ENCODE peak calls at places on chromosomes 3 and 15, in four cellular contexts. One of them, this sample, is unnamed.

GRCh38 chr15:90679959-90680358 is 37.2 kb upstream of the BLM start:
- DNase-seq in IMR-90: no peak
- DNase-seq in H1: no peak
- DNase-seq in neuronal stem cell: no peak
- DNase-seq in this sample: no peak

GRCh38 chr15:27878841-27879240 is 220.3 kb downstream of the OCA2 start:
- DNase-seq in H1: no peak
- DNase-seq in IMR-90: no peak
- DNase-seq in neuronal stem cell: no peak
- DNase-seq in this sample: no peak

GRCh38 chr15:52349062-52349700 is 53.6 kb upstream of the MYO5C start:
- DNase-seq in H1: no peak
- DNase-seq in IMR-90: peak; percentile 37
- DNase-seq in neuronal stem cell: no peak
- DNase-seq in this sample: peak; percentile 27

GRCh38 chr3:82186017-82186416 is 424.6 kb upstream of the GBE1 start:
- DNase-seq in IMR-90: no peak
- DNase-seq in neuronal stem cell: no peak
- DNase-seq in H1: no peak
- DNase-seq in this sample: no peak

GRCh38 chr15:93974804-93975481 is 256.4 kb upstream of the MCTP2 start:
- DNase-seq in neuronal stem cell: peak; percentile 36
- DNase-seq in H1: no peak
- DNase-seq in IMR-90: peak; percentile 5
- DNase-seq in this sample: no peak

GRCh38 chr3:152617609-152618008 is 217.3 kb upstream of the P2RY1 start:
- DNase-seq in IMR-90: no peak
- DNase-seq in neuronal stem cell: no peak
- DNase-seq in H1: no peak
- DNase-seq in this sample: no peak

GRCh38 chr15:23616536-23616935 is 31.1 kb downstream of the MAGEL2 start:
- DNase-seq in IMR-90: no peak
- DNase-seq in neuronal stem cell: no peak
- DNase-seq in H1: no peak
- DNase-seq in this sample: no peak

GRCh38 chr3:11582123-11582968 is 61.4 kb downstream of the VGLL4 start:
- DNase-seq in IMR-90: peak; percentile 89
- DNase-seq in H1: peak; percentile 62
- DNase-seq in neuronal stem cell: no peak
- DNase-seq in this sample: peak; percentile 79

GRCh38 chr3:70890085-70890484 is 577.6 kb upstream of the MDFIC2 start:
- DNase-seq in neuronal stem cell: no peak
- DNase-seq in H1: no peak
- DNase-seq in IMR-90: no peak
- DNase-seq in this sample: no peak

GRCh38 chr3:28081533-28081947 is 159.9 kb upstream of the CMC1 start:
- DNase-seq in H1: no peak
- DNase-seq in neuronal stem cell: no peak
- DNase-seq in IMR-90: no peak
- DNase-seq in this sample: no peak

GRCh38 chr3:168117059-168117458 is 21.3 kb upstream of the GOLIM4 start:
- DNase-seq in neuronal stem cell: no peak
- DNase-seq in IMR-90: peak; percentile 62
- DNase-seq in H1: no peak
- DNase-seq in this sample: peak; percentile 56

GRCh38 chr3:145767909-145768308 is 393.1 kb downstream of the PLOD2 start:
- DNase-seq in H1: no peak
- DNase-seq in IMR-90: no peak
- DNase-seq in neuronal stem cell: no peak
- DNase-seq in this sample: peak; percentile 3

GRCh38 chr3:45838466-45838865 is 3.5 kb downstream of the LZTFL1 start:
- DNase-seq in neuronal stem cell: no peak
- DNase-seq in IMR-90: no peak
- DNase-seq in H1: no peak
- DNase-seq in this sample: no peak

GRCh38 chr3:127525373-127525772 is 65.2 kb downstream of the TPRA1 start:
- DNase-seq in H1: no peak
- DNase-seq in IMR-90: peak; percentile 58
- DNase-seq in neuronal stem cell: no peak
- DNase-seq in this sample: no peak

GRCh38 chr15:96326551-96327154 is 3.8 kb upstream of the NR2F2 start:
- DNase-seq in neuronal stem cell: no peak
- DNase-seq in H1: no peak
- DNase-seq in IMR-90: no peak
- DNase-seq in this sample: peak; percentile 76

DNA sequence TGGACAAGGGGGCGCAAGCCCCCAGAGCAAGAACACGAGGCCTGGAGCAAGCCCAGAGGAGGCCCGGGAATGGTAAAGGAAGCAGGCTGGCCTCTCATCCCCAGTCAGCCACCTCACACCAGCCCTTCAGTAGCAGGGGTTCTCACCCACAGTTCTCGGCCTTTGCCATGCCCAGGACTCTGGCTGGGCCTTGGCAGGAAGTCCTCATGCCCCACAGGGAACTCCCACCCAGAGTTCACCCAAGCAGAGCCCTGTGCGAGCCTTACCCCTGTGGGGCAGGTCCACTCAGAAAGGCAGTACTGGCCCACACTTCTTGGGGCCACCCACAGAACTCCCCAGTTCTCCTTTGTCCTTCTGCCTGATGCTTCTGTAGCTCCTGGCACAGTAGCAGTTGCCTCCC is 30.3 kb downstream of the CYP11A1 start:
- DNase-seq in H1: no peak
- DNase-seq in IMR-90: no peak
- DNase-seq in neuronal stem cell: no peak
- DNase-seq in this sample: no peak
- H2BK15ac ChIP-seq in H1: no peak overlapping the region
- H2BK15ac ChIP-seq in IMR-90: no peak overlapping the region
- H2BK15ac ChIP-seq in neuronal stem cell: no peak overlapping the region
- H2BK15ac ChIP-seq in this sample: no peak overlapping the region

GRCh38 chr3:47443611-47443995 is 32.1 kb downstream of the SCAP start:
- DNase-seq in H1: no peak
- DNase-seq in IMR-90: no peak
- DNase-seq in neuronal stem cell: no peak
- DNase-seq in this sample: peak; percentile 72
- H2AFZ ChIP-seq in H1: no peak overlapping the region
- H2AFZ ChIP-seq in IMR-90: peak overlapping the region; percentile 15
- H2AFZ ChIP-seq in neuronal stem cell: no peak overlapping the region
- H2AFZ ChIP-seq in this sample: no peak overlapping the region

GRCh38 chr3:197285557-197285956 is 12.9 kb downstream of the DLG1 start:
- DNase-seq in H1: no peak
- DNase-seq in IMR-90: no peak
- DNase-seq in neuronal stem cell: no peak
- DNase-seq in this sample: no peak
- H3K36me3 ChIP-seq in H1: peaks cover 10% of the 10 kb centered on the region
- H3K36me3 ChIP-seq in IMR-90: peaks cover 22% of the 10 kb centered on the region
- H3K36me3 ChIP-seq in neuronal stem cell: peaks cover 16% of the 10 kb centered on the region
- H3K36me3 ChIP-seq in this sample: peaks cover 56% of the 10 kb centered on the region

GRCh38 chr3:23760871-23761373 is 44.8 kb upstream of the UBE2E1 start:
- DNase-seq in H1: no peak
- DNase-seq in neuronal stem cell: no peak
- DNase-seq in IMR-90: no peak
- DNase-seq in this sample: no peak

GRCh38 chr3:23762214-23763039 is 43.3 kb upstream of the UBE2E1 start:
- DNase-seq in H1: no peak
- DNase-seq in neuronal stem cell: no peak
- DNase-seq in IMR-90: no peak
- DNase-seq in this sample: peak; percentile 9

GRCh38 chr3:23761440-23761896 is 44.3 kb upstream of the UBE2E1 start:
- DNase-seq in IMR-90: peak; percentile 55
- DNase-seq in H1: no peak
- DNase-seq in neuronal stem cell: no peak
- DNase-seq in this sample: peak; percentile 67

GRCh38 chr3:23764407-23764806 is 41.3 kb upstream of the UBE2E1 start:
- DNase-seq in IMR-90: no peak
- DNase-seq in neuronal stem cell: no peak
- DNase-seq in H1: no peak
- DNase-seq in this sample: no peak

DNA sequence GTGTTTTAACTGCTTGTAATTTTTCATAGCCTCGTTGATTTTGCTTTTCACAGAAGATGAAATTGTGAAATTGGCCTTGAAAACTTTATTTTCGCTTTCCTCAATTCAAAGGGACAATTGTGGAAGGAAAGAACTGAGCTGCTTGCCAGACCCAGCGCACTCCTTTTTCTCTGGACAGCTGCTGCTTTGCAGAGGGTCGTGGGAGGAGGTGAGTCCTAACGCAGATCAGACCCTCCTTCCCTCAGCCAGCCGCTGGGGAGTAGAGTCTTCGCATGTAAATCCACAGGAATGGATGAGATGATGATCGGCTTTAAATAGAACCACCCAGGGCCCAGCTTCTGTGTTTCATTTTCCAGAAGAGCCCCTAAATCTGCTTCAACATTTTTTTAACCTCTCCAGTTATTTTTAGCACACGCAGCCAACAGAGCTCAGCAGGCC is 42.7 kb upstream of the UBE2E1 start:
- DNase-seq in IMR-90: peak; percentile 30
- DNase-seq in neuronal stem cell: no peak
- DNase-seq in H1: no peak
- DNase-seq in this sample: peak; percentile 18
- H2BK15ac ChIP-seq in IMR-90: no peak overlapping the region
- H2BK15ac ChIP-seq in neuronal stem cell: no peak overlapping the region
- H2BK15ac ChIP-seq in H1: no peak overlapping the region
- H2BK15ac ChIP-seq in this sample: peak overlapping the region; percentile 76

GRCh38 chr3:49028673-49029562 is at the start of gene IMPDH2:
- DNase-seq in IMR-90: peak; percentile 91
- DNase-seq in neuronal stem cell: peak; percentile 88
- DNase-seq in H1: peak; percentile 97
- DNase-seq in this sample: peak; percentile 93
- H2AFZ ChIP-seq in IMR-90: peak within 1 kb of the TSS; percentile 93
- H2AFZ ChIP-seq in neuronal stem cell: peak within 1 kb of the TSS; percentile 77
- H2AFZ ChIP-seq in H1: no peak within 1 kb of the TSS
- H2AFZ ChIP-seq in this sample: no peak within 1 kb of the TSS

DNA sequence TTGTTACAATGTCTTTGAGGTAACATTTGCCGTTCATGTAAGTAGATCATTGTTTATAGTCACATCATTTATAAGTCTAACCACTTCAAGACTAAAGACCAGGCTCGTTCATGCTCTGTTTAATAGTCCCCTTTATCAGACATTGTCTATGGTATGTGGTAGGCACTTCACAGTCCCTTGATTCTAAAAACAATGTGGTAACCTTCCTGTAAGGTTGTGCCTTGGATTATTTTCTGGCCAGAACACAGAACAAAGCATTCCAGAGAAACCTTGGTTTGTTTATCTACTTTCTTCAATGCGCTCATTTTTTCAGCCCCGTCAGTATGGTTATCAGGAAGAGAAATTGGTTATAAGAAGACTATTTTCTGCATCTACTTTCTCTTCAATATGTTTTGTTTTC is 16.3 kb upstream of the ST3GAL6 start:
- DNase-seq in neuronal stem cell: no peak
- DNase-seq in IMR-90: no peak
- DNase-seq in H1: no peak
- DNase-seq in this sample: no peak
- H3K36me3 ChIP-seq in neuronal stem cell: no peaks in the 10 kb centered on the region
- H3K36me3 ChIP-seq in IMR-90: no peaks in the 10 kb centered on the region
- H3K36me3 ChIP-seq in H1: no peaks in the 10 kb centered on the region
- H3K36me3 ChIP-seq in this sample: no peaks in the 10 kb centered on the region

GRCh38 chr3:50229490-50229889 is 6.5 kb upstream of the GNAI2 start:
- DNase-seq in IMR-90: no peak
- DNase-seq in neuronal stem cell: no peak
- DNase-seq in H1: no peak
- DNase-seq in this sample: no peak
- H2BK15ac ChIP-seq in IMR-90: no peak overlapping the region
- H2BK15ac ChIP-seq in neuronal stem cell: peak overlapping the region; percentile 93
- H2BK15ac ChIP-seq in H1: no peak overlapping the region
- H2BK15ac ChIP-seq in this sample: no peak overlapping the region

GRCh38 chr3:41507336-41508062 is 308.2 kb downstream of the CTNNB1 start:
- DNase-seq in H1: no peak
- DNase-seq in neuronal stem cell: no peak
- DNase-seq in IMR-90: no peak
- DNase-seq in this sample: no peak
- H2AFZ ChIP-seq in H1: no peak overlapping the region
- H2AFZ ChIP-seq in neuronal stem cell: no peak overlapping the region
- H2AFZ ChIP-seq in IMR-90: no peak overlapping the region
- H2AFZ ChIP-seq in this sample: no peak overlapping the region

DNA sequence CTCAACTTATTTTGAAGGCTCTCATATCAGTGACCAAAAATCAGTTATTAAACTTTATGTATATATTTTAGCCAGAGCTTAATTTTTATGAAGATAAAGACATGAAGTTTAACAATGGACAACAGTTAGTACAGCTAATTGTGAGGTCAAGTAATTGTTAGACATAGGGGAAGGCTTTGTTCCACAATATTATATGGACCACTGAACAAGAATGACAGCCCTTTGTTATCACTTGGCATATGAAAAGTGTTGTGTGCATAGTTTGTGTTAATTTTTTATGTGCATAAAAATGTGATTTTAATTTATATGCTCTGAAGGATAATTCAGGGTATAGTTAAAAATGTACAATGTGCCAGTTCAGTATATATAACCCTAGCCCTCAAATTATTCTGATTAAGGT is 12.0 kb downstream of the DNAJC19 start:
- DNase-seq in neuronal stem cell: no peak
- DNase-seq in IMR-90: no peak
- DNase-seq in H1: no peak
- DNase-seq in this sample: no peak
- H3K36me3 ChIP-seq in neuronal stem cell: peaks cover 8% of the 10 kb centered on the region
- H3K36me3 ChIP-seq in IMR-90: peaks cover 13% of the 10 kb centered on the region
- H3K36me3 ChIP-seq in H1: peaks cover 8% of the 10 kb centered on the region
- H3K36me3 ChIP-seq in this sample: peaks cover 70% of the 10 kb centered on the region

DNA sequence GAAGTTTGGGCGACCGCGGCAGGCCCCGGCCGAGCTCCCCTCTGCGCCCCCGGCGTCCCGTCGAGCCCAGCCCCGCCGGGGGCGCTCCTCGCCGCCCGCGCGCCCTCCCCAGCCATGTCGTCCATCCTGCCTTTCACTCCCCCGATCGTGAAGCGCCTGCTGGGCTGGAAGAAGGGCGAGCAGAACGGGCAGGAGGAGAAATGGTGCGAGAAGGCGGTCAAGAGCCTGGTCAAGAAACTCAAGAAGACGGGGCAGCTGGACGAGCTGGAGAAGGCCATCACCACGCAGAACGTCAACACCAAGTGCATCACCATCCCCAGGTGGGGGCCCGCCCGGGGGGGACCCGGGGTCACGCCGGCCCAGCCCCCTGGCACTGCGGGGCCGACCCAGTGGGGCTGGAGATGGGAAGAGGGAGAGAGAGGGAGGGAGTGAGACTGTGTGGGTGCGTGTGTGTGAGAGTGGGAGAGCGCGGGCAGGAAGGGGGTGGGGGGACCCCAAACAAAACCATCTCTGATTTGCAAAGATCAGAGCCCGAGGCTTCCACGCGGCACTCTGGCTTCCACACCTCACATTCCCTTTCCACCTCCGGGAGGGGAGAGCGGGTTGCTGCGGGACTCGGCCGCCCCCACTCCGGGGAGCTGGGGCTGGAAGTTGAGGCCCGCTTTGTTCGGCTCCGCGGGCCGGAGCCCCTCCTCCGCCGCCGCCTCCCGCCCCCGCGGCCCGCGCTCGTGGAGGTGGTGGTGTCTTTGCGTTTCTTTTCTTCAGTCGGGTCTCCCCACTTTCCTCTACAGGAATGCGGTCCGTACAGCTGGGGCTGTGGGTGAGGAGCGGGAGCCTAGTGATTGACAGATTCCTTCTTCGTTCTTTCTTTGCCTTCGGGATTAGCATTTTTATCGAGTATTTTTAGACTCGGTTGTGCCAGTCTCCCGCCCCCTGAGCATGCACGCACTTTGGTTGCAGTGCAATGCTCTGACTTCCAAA is 929 bp downstream of the SMAD3 start:
- DNase-seq in neuronal stem cell: peak; percentile 58
- DNase-seq in H1: no peak
- DNase-seq in IMR-90: peak; percentile 28
- DNase-seq in this sample: no peak
- H2BK15ac ChIP-seq in neuronal stem cell: peak overlapping the region; percentile 40
- H2BK15ac ChIP-seq in H1: peak overlapping the region; percentile 53
- H2BK15ac ChIP-seq in IMR-90: no peak overlapping the region
- H2BK15ac ChIP-seq in this sample: peak overlapping the region; percentile 99

This sample was measured in mesenchymal stem cell.